ENCODE peak calls at places on chromosomes 11 and 22, in five cellular contexts. Y is fibroblast of lung; J is naive thymus-derived CD8-positive, alpha-beta T cell; C is right cardiac atrium; B is NB4. N is an unnamed sample.

GRCh38 chr22:26679003-26679629 is 21.7 kb downstream of the MIAT start:
- DNase-seq in Y (peak), J (peak), C (peak), B (peak), N (peak)

GRCh38 chr22:19357270-19358105 is 66.0 kb upstream of the CLTCL1 start:
- DNase-seq in Y (peak), J (no peak), C (no peak), B (no peak), N (no peak)

GRCh38 chr11:95145430-95146063 is 55.9 kb downstream of the ENDOD1 start:
- DNase-seq in Y (no peak), J (no peak), C (no peak), B (no peak), N (no peak)

GRCh38 chr11:5004429-5005274 is 10.0 kb downstream of the OR51L1 start:
- DNase-seq in Y (peak), J (no peak), C (no peak), B (peak), N (no peak)

GRCh38 chr11:128451651-128452470 is 135.5 kb downstream of the ETS1 start:
- DNase-seq in Y (peak), J (no peak), C (peak), B (no peak), N (no peak)

GRCh38 chr22:27885977-27886842 is 32.8 kb downstream of the PITPNB start:
- DNase-seq in Y (peak), J (peak), C (no peak), B (peak), N (peak)

GRCh38 chr11:47154738-47155570 is 21.7 kb downstream of the ARFGAP2 start:
- DNase-seq in Y (no peak), J (peak), C (no peak), B (no peak), N (no peak)

GRCh38 chr11:70025308-70025707 is 52.8 kb upstream of the ANO1 start:
- DNase-seq in Y (no peak), J (no peak), C (no peak), B (no peak), N (no peak)

GRCh38 chr11:123800041-123800440 is 6.1 kb downstream of the OR6M1 start:
- DNase-seq in Y (no peak), J (no peak), C (no peak), B (peak), N (no peak)

GRCh38 chr11:115709297-115709696 is 205.1 kb upstream of the CADM1 start:
- DNase-seq in Y (no peak), J (no peak), C (no peak), B (peak), N (no peak)

GRCh38 chr22:22578702-22579424 is 19.8 kb upstream of the PRAME start:
- DNase-seq in Y (peak), J (no peak), C (peak), B (peak), N (no peak)

GRCh38 chr11:77147668-77148321 is 19.7 kb downstream of the MYO7A start:
- DNase-seq in Y (peak), J (peak), C (peak), B (peak), N (no peak)

GRCh38 chr11:2539761-2540520 is 95.1 kb downstream of the KCNQ1 start:
- DNase-seq in Y (no peak), J (no peak), C (peak), B (no peak), N (no peak)

GRCh38 chr22:33564683-33565082 is 355.6 kb downstream of the LARGE1 start:
- DNase-seq in Y (no peak), J (no peak), C (no peak), B (no peak), N (no peak)

GRCh38 chr22:36541831-36542391 is 12.9 kb upstream of the EIF3D start:
- DNase-seq in Y (peak), J (no peak), C (no peak), B (no peak), N (peak)

GRCh38 chr22:21593406-21594232 is 26.1 kb downstream of the UBE2L3 start:
- DNase-seq in Y (no peak), J (no peak), C (peak), B (no peak), N (no peak)

GRCh38 chr11:289145-289705 is 299 bp downstream of the PGGHG start:
- DNase-seq in Y (no peak), J (peak), C (no peak), B (no peak), N (no peak)

GRCh38 chr11:119518746-119519382 is 95.9 kb upstream of the THY1 start:
- DNase-seq in Y (peak), J (no peak), C (no peak), B (peak), N (no peak)

GRCh38 chr11:123374622-123374968 is 55.5 kb upstream of the GRAMD1B start:
- DNase-seq in Y (no peak), J (no peak), C (no peak), B (no peak), N (no peak)

GRCh38 chr22:27168681-27169080 is 511.3 kb downstream of the MIAT start:
- DNase-seq in Y (no peak), J (no peak), C (no peak), B (no peak), N (no peak)

GRCh38 chr11:61756452-61757212 is 4.2 kb downstream of the MYRF start:
- DNase-seq in Y (peak), J (no peak), C (no peak), B (peak), N (peak)

GRCh38 chr22:35930933-35931332 is 97.7 kb downstream of the RBFOX2 start:
- DNase-seq in Y (peak), J (no peak), C (no peak), B (peak), N (no peak)